ENCODE peak calls at places on chromosomes 13 and 19, in eight cellular contexts. M is pulmonary artery endothelial cell, O is stomach, C is fibroblast of lung, I is HL-60, Q is NCI-H1092 treated with DMSO at 0.1 percent for 48 hours, B is ACHN, A is GM23248. T is an unnamed sample.

GRCh38 chr19:41411682-41412265 is 14.2 kb downstream of the BCKDHA start:
- DNase-seq in M (no peak), O (no peak), C (no peak), I (no peak), Q (no peak), B (no peak), A (no peak), T (peak; percentile 13)

GRCh38 chr19:14005381-14006084 is 587 bp downstream of the RFX1 start:
- DNase-seq in M (peak; percentile 67), O (peak; percentile 94), C (peak; percentile 84), I (peak; percentile 90), Q (peak; percentile 80), B (peak; percentile 79), A (peak; percentile 93), T (peak; percentile 71)

GRCh38 chr19:6707011-6707657 is 13.3 kb downstream of the C3 start:
- DNase-seq in M (no peak), O (no peak), C (no peak), I (no peak), Q (no peak), B (no peak), A (no peak), T (no peak)

GRCh38 chr13:94707400-94708021 is 4.8 kb downstream of the SOX21 start:
- DNase-seq in M (no peak), O (no peak), C (no peak), I (no peak), Q (peak; percentile 57), B (no peak), A (no peak), T (no peak)

GRCh38 chr19:23318143-23318542 is 67.9 kb upstream of the ZNF724 start:
- DNase-seq in M (no peak), O (no peak), C (no peak), I (no peak), Q (no peak), B (no peak), A (peak; percentile 7), T (peak; percentile 70)

GRCh38 chr13:27678306-27679040 is 56.8 kb downstream of the POLR1D start:
- DNase-seq in M (no peak), O (peak; percentile 60), C (no peak), I (no peak), Q (no peak), B (no peak), A (no peak), T (peak; percentile 48)

GRCh38 chr19:3783660-3784584 is 2.3 kb downstream of the MATK start:
- DNase-seq in M (no peak), O (no peak), C (no peak), I (no peak), Q (peak; percentile 1), B (no peak), A (no peak), T (no peak)

GRCh38 chr13:61086052-61086451 is 329.6 kb downstream of the PCDH20 start:
- DNase-seq in M (no peak), O (no peak), C (no peak), I (no peak), Q (no peak), B (no peak), A (no peak), T (peak; percentile 31)

GRCh38 chr13:39335721-39336120 is 267.3 kb downstream of the LHFPL6 start:
- DNase-seq in M (no peak), O (no peak), C (no peak), I (no peak), Q (no peak), B (no peak), A (no peak), T (no peak)

GRCh38 chr19:15141143-15141542 is 33.9 kb downstream of the SYDE1 start:
- DNase-seq in M (no peak), O (no peak), C (no peak), I (no peak), Q (no peak), B (no peak), A (no peak), T (no peak)

GRCh38 chr19:8592231-8593009 is 15.2 kb upstream of the MYO1F start:
- DNase-seq in M (peak; percentile 59), O (peak; percentile 85), C (peak; percentile 92), I (peak; percentile 14), Q (no peak), B (no peak), A (peak; percentile 100), T (peak; percentile 88)

GRCh38 chr19:54526972-54527371 is 24.3 kb downstream of the LAIR2 start:
- DNase-seq in M (no peak), O (no peak), C (no peak), I (no peak), Q (no peak), B (no peak), A (no peak), T (no peak)

GRCh38 chr19:42850981-42851717 is 28.4 kb downstream of the PSG1 start:
- DNase-seq in M (peak; percentile 68), O (no peak), C (peak; percentile 62), I (no peak), Q (no peak), B (peak; percentile 94), A (peak; percentile 98), T (peak; percentile 99)

GRCh38 chr13:28805193-28805819 is 14.8 kb upstream of the MTUS2 start:
- DNase-seq in M (no peak), O (no peak), C (no peak), I (peak; percentile 43), Q (no peak), B (no peak), A (peak; percentile 25), T (no peak)